ENCODE peak calls at places on chromosome 19, in eight cellular contexts. W, C, A, H, S, F, L and I are unnamed samples.

GRCh38 chr19:46416077-46416709 is 2.8 kb upstream of the CCDC8 start:
- DNase-seq in C (peak), F (peak), H (peak), W (peak), A (peak), L (peak), S (no peak), I (peak)

GRCh38 chr19:15468675-15469512 is 4.5 kb upstream of the RASAL3 start:
- DNase-seq in A (no peak), S (no peak), L (no peak), F (peak), H (no peak), W (no peak), C (no peak), I (no peak)

GRCh38 chr19:11279505-11280236 is 16.3 kb upstream of the TSPAN16 start:
- DNase-seq in H (no peak), W (peak), A (no peak), C (no peak), F (no peak), S (no peak), L (no peak), I (peak)

GRCh38 chr19:1237754-1238372 is at the start of gene CBARP:
- DNase-seq in F (no peak), A (no peak), H (no peak), S (no peak), W (no peak), C (peak), L (peak), I (peak)

GRCh38 chr19:6811906-6812305 is 39.4 kb downstream of the VAV1 start:
- DNase-seq in L (peak), A (no peak), S (no peak), H (peak), W (no peak), F (no peak), C (no peak), I (peak)

GRCh38 chr19:6674868-6675305 is 4.9 kb upstream of the TNFSF14 start:
- DNase-seq in H (peak), C (peak), F (peak), W (peak), L (peak), S (no peak), A (peak), I (peak)

GRCh38 chr19:21604941-21605548 is 99.6 kb downstream of the ZNF429 start:
- DNase-seq in A (peak), L (no peak), H (peak), S (no peak), F (no peak), W (no peak), C (no peak), I (peak)

GRCh38 chr19:55485439-55486011 is 537 bp downstream of the NAT14 start:
- DNase-seq in L (no peak), H (no peak), S (no peak), W (no peak), F (no peak), A (no peak), C (no peak), I (no peak)

GRCh38 chr19:55368701-55369563 is 1.3 kb downstream of the IL11 start:
- DNase-seq in L (peak), C (no peak), F (no peak), W (no peak), S (no peak), H (no peak), A (no peak), I (peak)

GRCh38 chr19:50708179-50708879 is 11.3 kb downstream of the SHANK1 start:
- DNase-seq in W (no peak), A (no peak), L (no peak), F (no peak), H (no peak), S (no peak), C (no peak), I (no peak)

GRCh38 chr19:50710612-50711011 is 9.0 kb downstream of the SHANK1 start:
- DNase-seq in H (no peak), W (no peak), C (no peak), L (no peak), S (no peak), A (no peak), F (no peak), I (no peak)

GRCh38 chr19:50711805-50712204 is 7.8 kb downstream of the SHANK1 start:
- DNase-seq in C (no peak), L (no peak), F (no peak), A (no peak), S (no peak), H (no peak), W (no peak), I (no peak)

GRCh38 chr19:50711196-50711595 is 8.4 kb downstream of the SHANK1 start:
- DNase-seq in H (no peak), C (no peak), A (no peak), S (no peak), L (no peak), F (no peak), W (no peak), I (no peak)

DNA sequence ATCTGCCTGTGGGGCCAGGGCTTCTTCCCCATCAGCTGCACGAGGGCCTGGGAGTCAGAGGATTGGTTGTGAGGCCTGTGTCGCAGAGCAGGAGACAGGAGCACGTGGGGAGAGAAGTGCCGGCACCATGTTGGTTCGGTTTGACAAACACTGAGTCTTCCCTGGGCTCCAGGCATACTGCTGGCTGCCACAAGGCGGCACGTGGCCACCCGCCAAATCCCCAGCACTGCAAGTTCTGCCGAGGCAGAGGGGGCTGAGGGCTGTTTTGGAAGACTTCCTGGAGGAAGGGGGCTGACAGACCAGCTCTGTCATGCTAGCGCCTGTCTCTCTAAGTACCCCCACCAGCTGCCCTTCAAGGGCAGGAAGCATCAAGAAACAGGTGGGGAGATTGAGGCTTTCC is 9.5 kb downstream of the SHANK1 start:
- DNase-seq in L (no peak), C (no peak), W (no peak), H (no peak), A (no peak), F (no peak), S (no peak), I (no peak)
- TF ChIP-seq CTCF in L (peak), C (no peak), W (no peak), H (no peak), A (no peak), F (no peak), S (peak), I (no peak)

GRCh38 chr19:4054471-4055208 is 12.1 kb downstream of the ZBTB7A start:
- DNase-seq in L (no peak), F (peak), S (no peak), A (peak), W (no peak), H (no peak), C (no peak), I (no peak)
- H3K4me3 ChIP-seq in L (no peak), F (no peak), S (no peak), A (no peak), W (no peak), H (no peak), C (no peak), I (no peak)

GRCh38 chr19:49109051-49109450 is 5.1 kb upstream of the LIN7B start:
- DNase-seq in W (no peak), C (no peak), H (no peak), S (no peak), A (no peak), L (no peak), F (no peak), I (no peak)
- TF ChIP-seq CTCF in W (no peak), C (no peak), H (no peak), S (no peak), A (no peak), L (no peak), F (no peak), I (no peak)

GRCh38 chr19:18397242-18398202 is at the start of gene LRRC25:
- DNase-seq in W (no peak), C (no peak), S (no peak), H (no peak), A (no peak), L (peak), F (peak), I (no peak)
- H3K4me3 ChIP-seq in W (no peak), C (peak), S (no peak), H (no peak), A (peak), L (peak), F (peak), I (no peak)

GRCh38 chr19:37991841-37992248 is 84.8 kb downstream of the SIPA1L3 start:
- DNase-seq in L (no peak), F (no peak), C (no peak), A (no peak), S (no peak), H (no peak), W (no peak), I (no peak)
- TF ChIP-seq CTCF in L (no peak), F (no peak), C (no peak), A (no peak), S (no peak), H (no peak), W (no peak), I (no peak)